ENCODE peak calls at places on chromosomes 3 and 15, in four cellular contexts. U is neural progenitor cell, T is OCI-LY7, K is K562. S is an unnamed sample. For H3K4me1, the result is how much of the 10 kb centered on the place peaks cover.

GRCh38 chr3:106795553-106795952 is 581.7 kb upstream of the CCDC54 start:
- DNase-seq in K (no peak), T (no peak), U (no peak), S (no peak)

GRCh38 chr15:63791236-63791635 is 42.5 kb downstream of the HERC1 start:
- DNase-seq in U (no peak), T (no peak), K (no peak), S (no peak)

GRCh38 chr3:156633335-156633734 is 41.1 kb upstream of the TIPARP start:
- DNase-seq in K (no peak), U (no peak), T (no peak), S (no peak)

GRCh38 chr3:75015280-75015679 is 400.8 kb upstream of the CNTN3 start:
- DNase-seq in T (no peak), K (no peak), U (no peak), S (no peak)

GRCh38 chr3:13276438-13277129 is 143.5 kb downstream of the NUP210 start:
- DNase-seq in U (no peak), T (no peak), K (no peak), S (no peak)

GRCh38 chr15:92576597-92577200 is 78.9 kb downstream of the FAM174B start:
- DNase-seq in T (no peak), U (no peak), K (no peak), S (no peak)

GRCh38 chr15:66764067-66764428 is 62.0 kb downstream of the SMAD6 start:
- DNase-seq in U (no peak), T (no peak), K (no peak), S (no peak)

GRCh38 chr3:190375250-190375649 is 12.7 kb upstream of the CLDN16 start:
- DNase-seq in T (no peak), U (no peak), K (no peak), S (no peak)

GRCh38 chr3:12230406-12230805 is 58.5 kb upstream of the PPARG start:
- DNase-seq in T (no peak), K (no peak), U (no peak), S (no peak)

GRCh38 chr3:12229144-12229871 is 59.6 kb upstream of the PPARG start:
- DNase-seq in T (no peak), K (no peak), U (no peak), S (no peak)

GRCh38 chr3:12231481-12231880 is 57.4 kb upstream of the PPARG start:
- DNase-seq in T (no peak), U (no peak), K (no peak), S (no peak)

GRCh38 chr3:12228461-12228860 is 60.4 kb upstream of the PPARG start:
- DNase-seq in K (no peak), T (no peak), U (no peak), S (no peak)

DNA sequence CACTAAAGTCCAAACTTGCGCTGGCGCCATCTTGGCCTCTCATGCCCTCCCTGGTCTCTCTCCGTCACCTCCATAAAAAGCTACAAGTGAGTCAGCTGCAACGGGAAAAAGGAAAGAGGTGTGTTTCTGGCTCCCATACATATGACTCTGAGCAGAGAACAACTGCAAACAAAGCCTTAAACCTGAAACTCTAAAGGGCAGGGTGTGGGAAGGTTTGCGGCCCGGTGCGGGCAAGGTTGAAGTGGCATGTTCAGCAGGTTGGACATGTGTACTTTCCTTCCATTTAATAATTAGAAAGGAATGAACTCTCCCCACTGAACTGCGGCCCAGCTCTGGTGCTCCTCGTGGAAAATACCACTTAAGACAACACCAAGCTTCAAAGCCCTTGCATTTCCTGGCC is 59.0 kb upstream of the PPARG start:
- DNase-seq in U (no peak), T (no peak), K (no peak), S (no peak)
- H2AFZ ChIP-seq in U (no peak), T (no peak), K (no peak), S (no peak)

GRCh38 chr3:38002291-38002876 is 11.8 kb downstream of the VILL start:
- DNase-seq in T (no peak), U (no peak), K (no peak), S (no peak)

GRCh38 chr3:38000965-38001455 is 10.4 kb downstream of the VILL start:
- DNase-seq in U (no peak), T (no peak), K (no peak), S (no peak)

GRCh38 chr3:38001456-38002081 is 11.0 kb downstream of the VILL start:
- DNase-seq in T (no peak), K (no peak), U (peak), S (no peak)

GRCh38 chr3:37999836-38000235 is 9.2 kb downstream of the VILL start:
- DNase-seq in U (no peak), T (no peak), K (no peak), S (no peak)

DNA sequence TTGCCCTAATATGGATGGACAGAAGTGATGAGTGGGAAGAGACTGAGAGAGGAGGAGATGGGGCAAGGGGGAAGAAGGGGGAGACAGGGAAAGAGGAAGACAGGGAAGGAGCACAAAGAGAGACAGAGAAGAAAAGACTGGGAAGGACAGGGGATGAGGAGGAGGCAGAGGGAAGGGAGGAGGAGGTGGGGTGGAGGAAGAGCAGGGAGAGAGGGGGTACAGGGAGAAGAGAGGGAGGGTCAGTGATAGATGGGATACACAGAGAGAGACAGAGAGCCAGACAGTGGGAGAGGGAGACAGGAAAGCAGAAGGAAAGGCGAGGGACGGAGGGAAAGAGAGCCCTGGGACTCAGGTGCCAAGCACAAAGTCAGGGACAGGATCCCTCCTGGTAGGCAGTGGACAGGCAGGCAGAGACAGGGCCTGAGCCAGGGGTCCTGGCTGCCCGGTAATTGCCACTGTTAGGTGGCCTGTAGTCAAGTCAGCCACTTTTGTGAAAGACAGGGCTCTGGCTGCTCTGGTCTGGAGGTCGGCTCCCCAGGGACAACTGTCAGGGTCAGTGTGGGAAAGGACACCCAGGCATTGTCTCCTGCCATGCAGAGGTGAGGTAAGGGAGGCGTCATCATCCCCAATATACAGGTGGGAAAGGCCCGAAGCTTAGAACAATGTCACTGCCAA is 9.8 kb downstream of the VILL start:
- DNase-seq in K (no peak), T (no peak), U (no peak), S (no peak)
- H3K4me1 ChIP-seq in K (under half), T (under half), U (under half), S (under half)

GRCh38 chr3:49277357-49277723 is 308 bp upstream of the C3orf62 start:
- DNase-seq in T (no peak), U (no peak), K (no peak), S (peak)

GRCh38 chr3:49276475-49277356 is at the start of gene C3orf62:
- DNase-seq in K (no peak), T (no peak), U (peak), S (peak)

GRCh38 chr3:49273825-49274532 is 3.1 kb downstream of the C3orf62 start:
- DNase-seq in U (no peak), K (peak), T (no peak), S (peak)

GRCh38 chr3:49279376-49279775 is 2.3 kb upstream of the C3orf62 start:
- DNase-seq in T (no peak), K (no peak), U (no peak), S (no peak)

DNA sequence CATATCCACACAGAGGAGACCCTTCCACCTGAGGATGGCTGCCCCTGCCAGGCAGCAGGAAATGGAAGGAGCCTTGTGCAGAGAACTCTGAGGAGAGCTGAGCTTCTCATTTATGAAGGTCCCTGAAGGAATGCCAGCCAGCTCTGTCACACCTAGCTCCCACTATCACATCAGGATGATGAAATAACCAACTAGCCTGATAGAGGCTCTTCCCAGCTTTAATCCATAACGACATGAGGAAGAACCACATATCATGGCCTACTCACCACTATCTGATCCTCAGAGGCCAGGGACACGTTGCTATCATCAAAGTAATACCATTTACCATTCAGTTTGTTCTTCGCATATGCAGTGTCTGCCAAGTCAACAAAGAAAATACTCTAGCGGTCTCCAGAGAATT is 1.5 kb upstream of the C3orf62 start:
- DNase-seq in U (no peak), T (no peak), K (no peak), S (no peak)
- H3K27ac ChIP-seq in U (no peak), T (no peak), K (no peak), S (no peak)

DNA sequence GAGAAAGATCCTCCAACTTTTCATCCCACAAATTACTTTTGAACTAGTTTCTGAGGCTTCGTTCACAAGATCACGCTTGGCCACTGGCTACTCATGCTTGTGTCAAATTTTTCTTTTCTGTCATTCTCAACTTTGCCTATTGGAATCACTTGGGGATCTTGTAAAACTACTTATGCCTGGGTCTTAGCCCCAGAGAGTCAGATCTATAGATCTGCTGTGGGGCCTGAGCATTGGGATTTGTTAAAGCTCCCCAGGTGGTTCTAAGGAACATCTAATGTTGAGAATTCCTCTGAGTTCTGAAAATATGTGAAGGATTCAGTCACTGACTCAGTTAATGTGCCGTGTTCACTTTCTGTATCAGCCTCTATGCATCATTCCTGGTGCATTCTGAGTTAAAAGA is 71.7 kb upstream of the VGLL3 start:
- DNase-seq in U (peak), T (no peak), K (no peak), S (no peak)
- H2AFZ ChIP-seq in U (no peak), T (no peak), K (no peak), S (no peak)

DNA sequence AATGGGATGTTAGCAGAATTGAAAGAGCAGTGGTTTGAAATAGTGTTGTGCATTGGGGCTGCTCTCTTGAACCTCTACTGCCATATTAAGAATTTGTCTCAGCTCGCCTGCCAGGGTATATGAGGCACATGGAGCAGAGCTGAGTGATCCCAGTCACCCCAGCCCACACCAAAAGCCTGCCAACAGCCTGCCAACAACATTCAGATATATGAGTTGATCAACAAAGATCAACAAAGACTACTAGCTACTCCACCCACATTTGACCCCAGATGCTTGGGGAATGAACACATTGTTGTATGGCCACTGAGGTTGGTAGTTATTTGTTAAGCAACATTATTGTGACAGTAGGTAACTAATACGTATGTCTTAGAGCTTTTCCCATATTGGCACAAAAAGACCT is 570.9 kb upstream of the IL12A start:
- DNase-seq in U (no peak), T (no peak), K (no peak), S (no peak)
- H3K4me1 ChIP-seq in U (under half), T (under half), K (under half), S (under half)

GRCh38 chr15:73295630-73296286 is 73.0 kb downstream of the HCN4 start:
- DNase-seq in K (no peak), U (no peak), T (no peak), S (no peak)
- H3K27ac ChIP-seq in K (no peak), U (no peak), T (no peak), S (no peak)

DNA sequence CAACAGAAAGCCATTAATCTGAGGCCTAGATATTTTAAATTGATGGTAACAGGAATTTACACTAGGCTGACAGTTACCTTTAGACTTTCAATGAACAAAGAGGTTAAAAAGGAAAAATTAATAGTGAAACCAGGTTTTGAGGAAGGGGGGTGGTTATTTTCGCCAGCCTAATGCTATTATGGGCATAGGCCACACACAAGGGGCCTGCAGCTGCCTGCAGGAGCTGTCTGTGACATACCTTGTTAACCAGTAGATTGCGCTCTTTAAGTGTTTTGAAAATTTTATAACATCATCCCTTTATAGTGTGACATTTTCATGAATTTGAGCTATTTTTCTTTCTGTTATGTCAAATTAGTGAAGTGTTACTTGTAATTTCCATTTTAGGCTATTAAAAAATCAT is 48.6 kb upstream of the SEC22A start:
- DNase-seq in T (peak), U (no peak), K (no peak), S (peak)
- H2AFZ ChIP-seq in T (peak), U (no peak), K (no peak), S (no peak)

GRCh38 chr3:14812196-14812785 is 6.5 kb upstream of the FGD5 start:
- DNase-seq in U (no peak), T (no peak), K (no peak), S (no peak)

GRCh38 chr3:14808502-14809266 is 10.1 kb upstream of the FGD5 start:
- DNase-seq in U (no peak), T (no peak), K (no peak), S (no peak)

GRCh38 chr3:14811733-14812132 is 7.0 kb upstream of the FGD5 start:
- DNase-seq in U (no peak), T (no peak), K (no peak), S (no peak)

GRCh38 chr3:14810795-14811661 is 7.7 kb upstream of the FGD5 start:
- DNase-seq in T (no peak), K (no peak), U (peak), S (no peak)

GRCh38 chr3:14810070-14810732 is 8.6 kb upstream of the FGD5 start:
- DNase-seq in T (no peak), K (no peak), U (peak), S (no peak)
- H3K4me1 ChIP-seq in T (under half), K (under half), U (under half), S (under half)

GRCh38 chr15:52112203-52112750 is 298 bp downstream of the BCL2L10 start:
- DNase-seq in K (no peak), U (no peak), T (no peak), S (no peak)
- H3K27ac ChIP-seq in K (no peak), U (no peak), T (no peak), S (no peak)

S was measured in Karpas-422.